ENCODE peak calls at places on chromosomes 4 and X, in eight cellular contexts. One of them, this sample, is unnamed. For H3K4me1, the result is how much of the 10 kb centered on the place peaks cover.

GRCh38 chr4:137735561-137736104 is 203.3 kb upstream of the PCDH18 start:
- DNase-seq in aorta: no peak
- DNase-seq in GM12878: no peak
- DNase-seq in iPS DF 6.9: no peak
- DNase-seq in fibroblast of lung: no peak
- DNase-seq in PC-9: no peak
- DNase-seq in psoas muscle: peak
- DNase-seq in prostate gland: no peak
- DNase-seq in this sample: no peak

GRCh38 chr4:112633477-112634235 is 3.1 kb downstream of the ZGRF1 start:
- DNase-seq in aorta: no peak
- DNase-seq in GM12878: peak
- DNase-seq in iPS DF 6.9: no peak
- DNase-seq in fibroblast of lung: peak
- DNase-seq in PC-9: no peak
- DNase-seq in psoas muscle: no peak
- DNase-seq in prostate gland: no peak
- DNase-seq in this sample: no peak

GRCh38 chr4:20857081-20857480 is 156.8 kb downstream of the PACRGL start:
- DNase-seq in aorta: no peak
- DNase-seq in GM12878: no peak
- DNase-seq in iPS DF 6.9: no peak
- DNase-seq in fibroblast of lung: no peak
- DNase-seq in PC-9: no peak
- DNase-seq in psoas muscle: no peak
- DNase-seq in prostate gland: no peak
- DNase-seq in this sample: no peak

GRCh38 chrX:110003167-110004156 is 548 bp downstream of the TMEM164 start:
- DNase-seq in aorta: peak
- DNase-seq in GM12878: no peak
- DNase-seq in iPS DF 6.9: no peak
- DNase-seq in fibroblast of lung: peak
- DNase-seq in PC-9: peak
- DNase-seq in psoas muscle: peak
- DNase-seq in prostate gland: peak
- DNase-seq in this sample: peak

GRCh38 chr4:186543206-186543605 is 12.2 kb downstream of the MTNR1A start:
- DNase-seq in aorta: no peak
- DNase-seq in GM12878: no peak
- DNase-seq in iPS DF 6.9: no peak
- DNase-seq in fibroblast of lung: no peak
- DNase-seq in PC-9: no peak
- DNase-seq in psoas muscle: no peak
- DNase-seq in prostate gland: no peak
- DNase-seq in this sample: no peak

GRCh38 chrX:13692771-13693231 is 3.9 kb downstream of the RAB9A start:
- DNase-seq in aorta: no peak
- DNase-seq in GM12878: no peak
- DNase-seq in iPS DF 6.9: no peak
- DNase-seq in fibroblast of lung: no peak
- DNase-seq in PC-9: no peak
- DNase-seq in psoas muscle: no peak
- DNase-seq in prostate gland: no peak
- DNase-seq in this sample: no peak

GRCh38 chr4:108635070-108635655 is 14.8 kb downstream of the RPL34 start:
- DNase-seq in aorta: no peak
- DNase-seq in GM12878: no peak
- DNase-seq in iPS DF 6.9: no peak
- DNase-seq in fibroblast of lung: no peak
- DNase-seq in PC-9: no peak
- DNase-seq in psoas muscle: no peak
- DNase-seq in prostate gland: no peak
- DNase-seq in this sample: no peak

GRCh38 chr4:55458164-55458563 is 62.4 kb downstream of the TMEM165 start:
- DNase-seq in aorta: no peak
- DNase-seq in GM12878: no peak
- DNase-seq in iPS DF 6.9: no peak
- DNase-seq in fibroblast of lung: peak
- DNase-seq in PC-9: no peak
- DNase-seq in psoas muscle: no peak
- DNase-seq in prostate gland: no peak
- DNase-seq in this sample: no peak

GRCh38 chrX:9614016-9614415 is 149.2 kb downstream of the TBL1X start:
- DNase-seq in aorta: no peak
- DNase-seq in GM12878: no peak
- DNase-seq in iPS DF 6.9: no peak
- DNase-seq in fibroblast of lung: peak
- DNase-seq in PC-9: no peak
- DNase-seq in psoas muscle: no peak
- DNase-seq in prostate gland: no peak
- DNase-seq in this sample: no peak

DNA sequence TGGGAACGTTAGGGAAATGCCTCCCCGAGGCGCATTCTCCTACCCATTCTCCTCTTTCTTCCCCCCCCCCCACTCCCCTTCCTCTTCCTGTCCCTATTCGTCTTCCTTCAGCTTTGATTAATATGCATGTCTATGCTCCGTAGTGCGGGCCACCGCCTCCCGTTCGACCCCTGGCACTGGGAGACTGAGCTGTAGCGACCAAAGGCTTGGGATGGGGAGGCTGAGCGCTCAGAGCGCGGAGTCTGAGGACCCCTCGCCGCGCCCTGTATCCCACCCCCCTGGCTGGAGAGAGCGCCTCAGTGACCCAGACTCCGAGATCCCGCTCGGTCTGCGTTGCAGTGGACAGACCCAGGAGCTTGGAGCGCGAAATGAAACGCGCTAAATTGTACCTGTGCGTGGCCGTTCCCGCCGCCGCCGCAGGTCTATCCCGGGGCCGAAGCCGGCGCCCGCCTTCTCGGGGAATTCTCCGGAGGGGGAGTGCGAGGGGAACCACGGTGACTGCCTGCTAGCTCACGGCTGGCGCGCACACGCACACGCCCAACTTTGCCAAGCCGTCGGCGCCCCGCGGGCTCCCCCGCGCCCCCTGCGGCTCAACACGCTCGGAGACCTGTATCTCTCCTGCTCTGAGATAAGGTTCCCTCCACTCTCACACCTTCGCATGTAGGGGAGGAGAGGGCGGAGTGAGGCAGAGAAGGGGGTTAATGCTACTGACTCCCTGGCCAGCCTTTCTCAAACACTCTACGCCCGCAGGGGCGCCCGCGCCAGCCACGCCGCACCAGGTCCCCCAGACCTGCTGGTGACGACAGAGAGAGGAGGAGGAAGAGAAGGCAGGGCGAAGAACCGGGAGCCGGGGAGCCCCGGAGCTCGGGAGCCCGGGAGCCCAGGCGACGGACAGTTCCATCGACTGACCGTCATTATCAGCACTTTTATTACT is 1.5 kb upstream of the PTCHD1 start:
- DNase-seq in aorta: no peak
- DNase-seq in GM12878: no peak
- DNase-seq in iPS DF 6.9: no peak
- DNase-seq in fibroblast of lung: no peak
- DNase-seq in PC-9: no peak
- DNase-seq in psoas muscle: no peak
- DNase-seq in prostate gland: no peak
- DNase-seq in this sample: no peak
- H3K4me3 ChIP-seq in aorta: peak
- H3K4me3 ChIP-seq in GM12878: no peak
- H3K4me3 ChIP-seq in iPS DF 6.9: peak
- H3K4me3 ChIP-seq in fibroblast of lung: no peak
- H3K4me3 ChIP-seq in PC-9: no peak
- H3K4me3 ChIP-seq in psoas muscle: peak
- H3K4me3 ChIP-seq in prostate gland: peak
- H3K4me3 ChIP-seq in this sample: peak

GRCh38 chrX:65706041-65706828 is 38.8 kb downstream of the MSN start:
- DNase-seq in aorta: peak
- DNase-seq in GM12878: no peak
- DNase-seq in iPS DF 6.9: no peak
- DNase-seq in fibroblast of lung: peak
- DNase-seq in PC-9: peak
- DNase-seq in psoas muscle: peak
- DNase-seq in prostate gland: no peak
- DNase-seq in this sample: no peak

GRCh38 chrX:65697915-65698796 is 30.7 kb downstream of the MSN start:
- DNase-seq in aorta: no peak
- DNase-seq in GM12878: peak
- DNase-seq in iPS DF 6.9: no peak
- DNase-seq in fibroblast of lung: no peak
- DNase-seq in PC-9: no peak
- DNase-seq in psoas muscle: no peak
- DNase-seq in prostate gland: no peak
- DNase-seq in this sample: peak

GRCh38 chrX:65707153-65707552 is 39.7 kb downstream of the MSN start:
- DNase-seq in aorta: no peak
- DNase-seq in GM12878: no peak
- DNase-seq in iPS DF 6.9: no peak
- DNase-seq in fibroblast of lung: no peak
- DNase-seq in PC-9: no peak
- DNase-seq in psoas muscle: no peak
- DNase-seq in prostate gland: no peak
- DNase-seq in this sample: no peak

GRCh38 chrX:65705439-65705838 is 38.0 kb downstream of the MSN start:
- DNase-seq in aorta: no peak
- DNase-seq in GM12878: no peak
- DNase-seq in iPS DF 6.9: no peak
- DNase-seq in fibroblast of lung: no peak
- DNase-seq in PC-9: no peak
- DNase-seq in psoas muscle: no peak
- DNase-seq in prostate gland: no peak
- DNase-seq in this sample: no peak

DNA sequence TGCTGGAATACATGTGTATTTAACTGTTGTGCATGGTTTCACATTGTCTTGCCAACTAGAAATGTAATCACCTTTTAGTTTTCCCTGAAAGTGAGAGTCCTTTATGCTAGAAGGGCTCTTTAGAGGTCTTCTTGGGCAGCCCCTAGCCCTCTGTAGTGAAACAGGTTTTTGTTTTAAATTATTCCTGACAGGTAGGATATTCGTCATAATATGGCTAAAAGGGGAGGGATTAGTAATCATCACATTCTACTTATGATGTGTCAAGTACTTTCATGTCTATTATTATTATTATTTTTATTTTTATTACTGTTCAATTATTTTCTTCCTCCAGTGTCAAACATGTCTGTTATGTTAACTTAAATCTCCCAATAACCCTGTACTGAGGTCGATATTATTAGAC is 35.5 kb downstream of the MSN start:
- DNase-seq in aorta: no peak
- DNase-seq in GM12878: no peak
- DNase-seq in iPS DF 6.9: no peak
- DNase-seq in fibroblast of lung: no peak
- DNase-seq in PC-9: no peak
- DNase-seq in psoas muscle: no peak
- DNase-seq in prostate gland: no peak
- DNase-seq in this sample: no peak
- H3K4me1 ChIP-seq in aorta: under half
- H3K4me1 ChIP-seq in GM12878: half or more
- H3K4me1 ChIP-seq in iPS DF 6.9: under half
- H3K4me1 ChIP-seq in fibroblast of lung: under half
- H3K4me1 ChIP-seq in PC-9: under half
- H3K4me1 ChIP-seq in psoas muscle: under half
- H3K4me1 ChIP-seq in prostate gland: under half
- H3K4me1 ChIP-seq in this sample: under half

DNA sequence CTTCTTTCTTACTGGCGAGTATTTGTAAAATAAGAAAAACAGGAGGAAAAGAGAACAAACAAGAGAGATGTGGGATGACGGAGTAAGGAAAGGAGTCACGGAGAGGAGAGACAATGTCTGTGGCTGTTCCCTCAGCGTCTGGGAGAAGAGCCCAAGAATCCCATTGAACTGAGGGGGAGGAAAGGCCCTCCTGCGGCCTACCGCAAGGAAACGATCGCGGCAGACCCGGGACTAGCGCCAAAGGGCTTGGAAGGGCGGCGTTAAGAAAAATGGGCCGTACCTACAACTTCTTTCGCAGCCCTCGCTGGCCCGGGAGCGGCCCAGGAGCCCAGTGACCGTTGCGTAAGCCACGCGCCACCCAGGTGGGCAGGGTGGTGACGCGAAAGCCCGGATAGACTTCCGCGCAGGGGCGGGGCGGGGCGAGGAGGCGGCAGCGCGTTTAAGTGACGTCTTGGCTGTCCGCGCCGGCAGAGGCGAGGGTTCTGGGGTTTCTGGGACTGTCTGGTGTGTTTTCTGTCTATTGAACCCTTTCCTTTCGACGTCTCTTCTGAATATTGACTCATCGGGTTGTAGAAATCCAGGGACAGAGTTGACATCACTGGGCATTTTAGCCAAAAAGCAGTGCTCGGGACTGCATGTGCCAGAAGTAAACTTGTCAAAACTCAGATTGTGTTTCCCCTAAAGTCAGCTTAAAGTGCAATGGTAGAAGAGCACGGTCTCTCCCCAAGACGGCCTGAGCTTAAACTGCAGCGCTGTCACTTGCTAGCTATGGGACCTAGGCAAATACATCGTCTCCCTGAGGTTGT is at the start of gene SLC9B1:
- DNase-seq in aorta: peak
- DNase-seq in GM12878: peak
- DNase-seq in iPS DF 6.9: peak
- DNase-seq in fibroblast of lung: peak
- DNase-seq in PC-9: peak
- DNase-seq in psoas muscle: peak
- DNase-seq in prostate gland: peak
- DNase-seq in this sample: peak
- H3K4me3 ChIP-seq in aorta: peak
- H3K4me3 ChIP-seq in GM12878: peak
- H3K4me3 ChIP-seq in iPS DF 6.9: peak
- H3K4me3 ChIP-seq in fibroblast of lung: peak
- H3K4me3 ChIP-seq in PC-9: peak
- H3K4me3 ChIP-seq in psoas muscle: peak
- H3K4me3 ChIP-seq in prostate gland: peak
- H3K4me3 ChIP-seq in this sample: peak

GRCh38 chr4:6768539-6768905 is 14.0 kb upstream of the KIAA0232 start:
- DNase-seq in aorta: no peak
- DNase-seq in GM12878: no peak
- DNase-seq in iPS DF 6.9: no peak
- DNase-seq in fibroblast of lung: peak
- DNase-seq in PC-9: no peak
- DNase-seq in psoas muscle: peak
- DNase-seq in prostate gland: no peak
- DNase-seq in this sample: no peak
- H3K4me1 ChIP-seq in aorta: under half
- H3K4me1 ChIP-seq in GM12878: under half
- H3K4me1 ChIP-seq in iPS DF 6.9: under half
- H3K4me1 ChIP-seq in fibroblast of lung: under half
- H3K4me1 ChIP-seq in PC-9: half or more
- H3K4me1 ChIP-seq in psoas muscle: half or more
- H3K4me1 ChIP-seq in prostate gland: under half
- H3K4me1 ChIP-seq in this sample: under half

This sample was measured in stomach.